ENCODE peak calls at places on chromosomes 4 and X, in nine cellular contexts. L, N, D, W, S, G, Y, U and E are unnamed samples.

GRCh38 chrX:39941332-39941920 is 156.3 kb downstream of the BCOR start:
- ATAC-seq in L (no peak), N (no peak), D (no peak), W (no peak), S (no peak), G (no peak), Y (no peak), U (no peak), E (no peak)

GRCh38 chr4:98625399-98625798 is 33.0 kb downstream of the TSPAN5 start:
- ATAC-seq in L (no peak), N (no peak), D (no peak), W (no peak), S (no peak), G (no peak), Y (no peak), U (no peak), E (no peak)

GRCh38 chr4:36773467-36773866 is 471.1 kb upstream of the NWD2 start:
- ATAC-seq in L (no peak), N (no peak), D (peak), W (no peak), S (no peak), G (no peak), Y (no peak), U (no peak), E (no peak)

GRCh38 chr4:158849681-158850080 is 80.9 kb downstream of the FNIP2 start:
- ATAC-seq in L (no peak), N (no peak), D (no peak), W (no peak), S (no peak), G (no peak), Y (no peak), U (no peak), E (no peak)

GRCh38 chr4:184052616-184053015 is 147.5 kb downstream of the STOX2 start:
- ATAC-seq in L (no peak), N (no peak), D (no peak), W (no peak), S (no peak), G (no peak), Y (no peak), U (no peak), E (no peak)

GRCh38 chr4:152485726-152486276 is 50.1 kb downstream of the FBXW7 start:
- ATAC-seq in L (peak), N (peak), D (peak), W (no peak), S (no peak), G (peak), Y (no peak), U (peak), E (no peak)

GRCh38 chr4:77240469-77241066 is 83.6 kb downstream of the CCNG2 start:
- ATAC-seq in L (peak), N (no peak), D (peak), W (peak), S (peak), G (peak), Y (peak), U (peak), E (no peak)

GRCh38 chrX:16712825-16713155 is 321 bp upstream of the CTPS2 start:
- ATAC-seq in L (peak), N (no peak), D (peak), W (peak), S (peak), G (peak), Y (peak), U (peak), E (peak)

GRCh38 chrX:134533352-134533751 is 73.4 kb downstream of the HPRT1 start:
- ATAC-seq in L (no peak), N (no peak), D (no peak), W (no peak), S (no peak), G (no peak), Y (no peak), U (no peak), E (no peak)

GRCh38 chr4:19982556-19982955 is 269.1 kb upstream of the SLIT2 start:
- ATAC-seq in L (no peak), N (no peak), D (no peak), W (no peak), S (no peak), G (no peak), Y (no peak), U (no peak), E (no peak)

GRCh38 chr4:136636155-136636554 is 896.1 kb downstream of the PCDH18 start:
- ATAC-seq in L (no peak), N (no peak), D (no peak), W (no peak), S (no peak), G (no peak), Y (no peak), U (no peak), E (no peak)

GRCh38 chrX:9611436-9612145 is 146.7 kb downstream of the TBL1X start:
- ATAC-seq in L (no peak), N (no peak), D (no peak), W (no peak), S (no peak), G (no peak), Y (no peak), U (no peak), E (no peak)

GRCh38 chrX:134634691-134635090 is 23.6 kb downstream of the PLAC1 start:
- ATAC-seq in L (no peak), N (no peak), D (no peak), W (no peak), S (no peak), G (no peak), Y (no peak), U (no peak), E (no peak)

GRCh38 chrX:31500920-31501319 is 429.1 kb upstream of the FTHL17 start:
- ATAC-seq in L (no peak), N (no peak), D (no peak), W (no peak), S (no peak), G (no peak), Y (no peak), U (no peak), E (no peak)

GRCh38 chr4:183392377-183392776 is 52.1 kb upstream of the CDKN2AIP start:
- ATAC-seq in L (peak), N (no peak), D (no peak), W (no peak), S (no peak), G (no peak), Y (no peak), U (no peak), E (no peak)